ENCODE peak calls at places on chromosome 9, in nine cellular contexts. J, X, V, D, C, W, P, N and Z are unnamed samples.

GRCh38 chr9:124137009-124137943 is 120.5 kb upstream of the NEK6 start:
- DNase-seq in J (no peak), X (no peak), V (no peak), D (peak), C (no peak), W (no peak), P (no peak), N (no peak), Z (no peak)

GRCh38 chr9:33265211-33265885 is 499 bp downstream of the CHMP5 start:
- DNase-seq in J (no peak), X (no peak), V (no peak), D (peak), C (no peak), W (no peak), P (peak), N (no peak), Z (no peak)

GRCh38 chr9:137606005-137606601 is 617 bp downstream of the ARRDC1 start:
- DNase-seq in J (peak), X (peak), V (no peak), D (no peak), C (no peak), W (peak), P (peak), N (no peak), Z (peak)

GRCh38 chr9:133058550-133059320 is 3.0 kb upstream of the CEL start:
- DNase-seq in J (no peak), X (no peak), V (no peak), D (no peak), C (no peak), W (no peak), P (no peak), N (no peak), Z (no peak)

GRCh38 chr9:18361621-18362020 is 112.3 kb upstream of the ADAMTSL1 start:
- DNase-seq in J (no peak), X (no peak), V (no peak), D (no peak), C (no peak), W (no peak), P (no peak), N (no peak), Z (no peak)

GRCh38 chr9:97388721-97389238 is 23.1 kb upstream of the TDRD7 start:
- DNase-seq in J (no peak), X (no peak), V (no peak), D (no peak), C (no peak), W (no peak), P (no peak), N (no peak), Z (no peak)

GRCh38 chr9:115118471-115119156 is 657 bp upstream of the TNC start:
- DNase-seq in J (peak), X (peak), V (peak), D (peak), C (peak), W (peak), P (peak), N (peak), Z (no peak)

GRCh38 chr9:75636427-75637045 is 253.9 kb upstream of the PCSK5 start:
- DNase-seq in J (no peak), X (no peak), V (no peak), D (no peak), C (no peak), W (no peak), P (no peak), N (peak), Z (no peak)

GRCh38 chr9:76371901-76372300 is 22.3 kb downstream of the RFK start:
- DNase-seq in J (no peak), X (peak), V (no peak), D (peak), C (no peak), W (no peak), P (no peak), N (no peak), Z (no peak)

GRCh38 chr9:119801311-119801710 is 432.1 kb upstream of the BRINP1 start:
- DNase-seq in J (no peak), X (no peak), V (no peak), D (no peak), C (no peak), W (no peak), P (no peak), N (no peak), Z (no peak)

GRCh38 chr9:1759901-1760300 is 255.2 kb upstream of the SMARCA2 start:
- DNase-seq in J (no peak), X (no peak), V (no peak), D (no peak), C (no peak), W (no peak), P (no peak), N (no peak), Z (no peak)

GRCh38 chr9:128633601-128634000 is 23.0 kb downstream of the DYNC2I2 start:
- DNase-seq in J (no peak), X (no peak), V (no peak), D (no peak), C (no peak), W (no peak), P (no peak), N (no peak), Z (no peak)

GRCh38 chr9:13901176-13901575 is 412.8 kb downstream of the NFIB start:
- DNase-seq in J (no peak), X (no peak), V (no peak), D (no peak), C (no peak), W (no peak), P (no peak), N (no peak), Z (no peak)

GRCh38 chr9:13898957-13899356 is 415.0 kb downstream of the NFIB start:
- DNase-seq in J (no peak), X (no peak), V (no peak), D (no peak), C (no peak), W (no peak), P (no peak), N (peak), Z (no peak)

GRCh38 chr9:13900449-13900848 is 413.5 kb downstream of the NFIB start:
- DNase-seq in J (no peak), X (no peak), V (peak), D (no peak), C (no peak), W (no peak), P (no peak), N (no peak), Z (no peak)

GRCh38 chr9:13902286-13902685 is 411.7 kb downstream of the NFIB start:
- DNase-seq in J (no peak), X (no peak), V (no peak), D (no peak), C (no peak), W (no peak), P (no peak), N (no peak), Z (no peak)

GRCh38 chr9:13899924-13900323 is 414.0 kb downstream of the NFIB start:
- DNase-seq in J (no peak), X (no peak), V (no peak), D (no peak), C (no peak), W (no peak), P (no peak), N (peak), Z (no peak)
- H3K27ac ChIP-seq in J (no peak), X (no peak), V (peak), D (no peak), C (no peak), W (peak), P (peak), N (peak), Z (no peak)

DNA sequence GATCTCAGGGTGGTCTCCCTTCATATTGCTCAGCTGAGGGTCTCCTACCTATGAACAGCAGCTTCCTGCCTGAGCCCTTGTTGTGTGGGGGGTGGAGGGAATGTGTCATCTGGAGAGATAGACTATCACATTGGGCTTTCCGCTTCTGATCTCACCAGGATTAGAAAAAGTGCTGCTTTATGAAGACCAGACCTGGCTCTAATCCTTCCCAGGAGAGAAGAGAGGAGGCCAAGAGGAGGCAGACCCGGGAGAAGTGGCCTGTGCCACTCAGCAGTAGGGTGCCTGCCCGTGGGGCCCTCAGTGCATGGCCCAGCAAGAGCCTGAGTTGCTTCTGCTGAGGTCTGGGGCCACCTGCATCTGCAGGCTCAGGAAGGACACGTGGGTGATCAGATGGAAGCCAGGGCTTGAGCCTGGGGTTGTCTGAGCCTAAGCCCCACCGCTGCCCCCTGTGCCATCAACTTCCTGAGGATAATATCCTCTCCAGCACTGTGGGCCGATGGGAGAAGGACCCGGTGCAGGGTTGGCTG is 22.1 kb upstream of the COL5A1 start:
- DNase-seq in J (no peak), X (no peak), V (peak), D (no peak), C (no peak), W (peak), P (peak), N (no peak), Z (no peak)
- H3K27ac ChIP-seq in J (no peak), X (no peak), V (no peak), D (no peak), C (no peak), W (no peak), P (no peak), N (no peak), Z (no peak)

GRCh38 chr9:135951889-135952663 is 9.1 kb downstream of the UBAC1 start:
- DNase-seq in J (peak), X (peak), V (peak), D (peak), C (no peak), W (no peak), P (no peak), N (no peak), Z (no peak)

GRCh38 chr9:135950135-135950682 is 11.0 kb downstream of the UBAC1 start:
- DNase-seq in J (no peak), X (no peak), V (no peak), D (no peak), C (no peak), W (no peak), P (no peak), N (no peak), Z (no peak)

GRCh38 chr9:135955981-135956797 is 5.0 kb downstream of the UBAC1 start:
- DNase-seq in J (no peak), X (no peak), V (peak), D (no peak), C (no peak), W (no peak), P (no peak), N (no peak), Z (no peak)

GRCh38 chr9:135949666-135950134 is 11.5 kb downstream of the UBAC1 start:
- DNase-seq in J (no peak), X (no peak), V (peak), D (no peak), C (no peak), W (no peak), P (no peak), N (no peak), Z (no peak)

DNA sequence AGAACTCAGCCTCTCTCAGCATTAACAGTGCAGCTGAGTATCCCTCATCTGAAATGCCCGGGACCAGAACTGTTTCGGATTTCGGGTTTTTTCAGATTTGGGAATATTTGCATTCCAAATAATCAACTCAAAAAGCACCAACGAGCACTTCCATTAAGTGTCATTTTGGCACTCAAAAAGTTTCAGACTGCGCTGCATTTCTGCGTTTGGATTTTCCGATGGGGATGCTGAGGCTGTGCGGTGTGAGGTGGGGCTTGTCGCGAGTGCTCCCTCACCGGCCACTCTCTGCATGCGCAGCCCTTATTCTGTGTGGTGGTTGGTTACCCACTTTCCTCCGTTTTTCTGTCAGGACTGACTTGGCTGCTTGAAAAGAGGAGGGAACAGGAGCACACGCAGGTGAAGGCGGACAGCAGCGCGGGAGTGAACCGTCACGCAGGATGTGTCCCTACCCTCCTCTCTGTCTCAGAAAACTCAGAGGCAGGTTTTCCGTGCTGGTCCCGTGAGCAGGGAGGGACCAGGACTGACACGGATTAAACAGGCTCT is 8.4 kb downstream of the UBAC1 start:
- DNase-seq in J (no peak), X (no peak), V (no peak), D (no peak), C (no peak), W (no peak), P (no peak), N (no peak), Z (no peak)
- H3K27ac ChIP-seq in J (no peak), X (no peak), V (peak), D (no peak), C (peak), W (no peak), P (no peak), N (no peak), Z (no peak)

DNA sequence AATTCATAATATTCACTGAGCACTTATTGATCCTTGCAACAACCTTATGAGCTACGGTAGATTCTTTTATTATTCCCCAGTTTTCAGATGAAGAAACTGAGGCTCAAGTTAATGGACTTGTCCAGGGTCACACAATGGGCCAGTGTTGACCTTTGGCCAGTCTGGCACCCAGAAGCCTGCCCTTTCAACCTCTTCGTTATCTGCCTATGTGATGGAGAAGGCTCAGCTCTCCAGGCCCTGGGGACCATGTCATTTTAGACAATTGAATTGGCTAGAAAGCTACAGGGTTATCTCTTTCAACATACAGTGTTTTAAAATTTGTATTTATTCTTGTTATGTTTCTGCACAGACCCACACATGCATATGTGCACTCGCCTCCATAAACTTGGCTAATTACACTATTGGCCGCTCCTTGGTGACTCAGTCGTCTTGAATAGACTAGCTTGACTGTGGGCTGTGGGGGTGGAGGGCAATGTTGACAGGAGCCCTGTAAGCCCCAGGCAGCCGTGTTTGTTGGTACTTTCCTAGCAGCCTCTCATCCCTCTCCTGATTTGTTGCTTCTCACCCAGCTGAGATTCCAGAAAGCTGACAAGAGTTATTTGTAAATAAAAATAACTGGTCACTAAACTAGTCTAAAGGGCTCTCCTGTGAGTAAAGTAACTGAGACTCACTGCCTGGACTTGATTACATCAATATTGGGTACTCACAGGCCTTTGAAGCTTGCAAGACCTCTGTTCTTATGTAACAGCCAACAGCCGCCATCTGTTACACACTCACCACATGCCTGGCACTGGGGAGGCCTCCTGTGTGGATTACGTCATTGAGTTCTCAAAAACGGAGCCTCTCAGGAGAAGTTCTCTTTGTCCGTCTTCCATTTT is 8.5 kb upstream of the ANGPTL2 start:
- DNase-seq in J (no peak), X (no peak), V (no peak), D (peak), C (no peak), W (peak), P (no peak), N (no peak), Z (peak)
- H3K27ac ChIP-seq in J (no peak), X (peak), V (no peak), D (peak), C (no peak), W (peak), P (peak), N (peak), Z (peak)

DNA sequence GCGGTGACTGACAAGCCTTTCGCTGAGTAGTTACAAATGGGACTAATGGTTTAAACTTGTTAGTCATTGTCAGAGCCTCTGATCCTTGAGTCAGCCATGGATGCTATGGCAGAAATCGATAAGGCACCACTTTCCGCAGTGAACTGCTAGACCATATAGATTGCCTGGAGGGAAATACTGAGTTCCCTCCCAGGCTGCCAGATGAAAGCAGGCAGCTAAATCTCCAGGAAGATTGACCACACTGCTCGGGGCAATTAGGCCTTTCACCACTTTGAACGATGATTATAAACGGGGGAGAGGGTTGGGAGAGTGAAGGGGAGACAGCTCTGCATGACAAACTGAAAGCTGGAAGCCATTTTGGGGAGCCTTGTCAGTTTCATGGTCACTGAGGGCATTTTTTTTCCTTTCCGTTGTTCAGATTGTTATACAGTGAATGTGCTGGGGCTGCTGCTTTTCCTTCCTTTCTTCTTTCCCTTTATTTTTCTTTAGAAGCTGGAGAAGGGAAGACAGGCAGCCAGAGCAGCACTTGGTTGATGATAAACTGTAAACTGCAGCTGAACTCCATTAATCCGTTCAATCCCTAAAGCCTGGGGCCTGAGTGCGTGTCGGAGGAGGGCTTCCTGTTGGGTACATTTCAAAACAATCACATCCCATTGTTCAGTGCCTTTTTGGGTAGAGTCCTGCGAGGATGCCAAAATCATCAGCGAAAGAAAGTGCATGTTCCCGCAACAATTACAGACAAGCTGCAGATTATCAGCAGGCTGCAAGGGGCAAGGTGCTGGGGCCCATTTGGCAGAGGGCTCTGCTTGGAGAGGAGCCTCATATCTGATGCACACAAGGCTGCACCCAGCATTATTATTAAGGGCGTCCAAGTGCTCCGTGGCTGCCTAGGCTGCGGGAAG is 308.4 kb downstream of the PSAT1 start:
- DNase-seq in J (peak), X (no peak), V (no peak), D (peak), C (no peak), W (no peak), P (no peak), N (no peak), Z (no peak)
- H3K27ac ChIP-seq in J (no peak), X (no peak), V (no peak), D (no peak), C (peak), W (no peak), P (no peak), N (no peak), Z (no peak)

GRCh38 chr9:125650271-125650737 is 56.7 kb downstream of the MAPKAP1 start:
- DNase-seq in J (no peak), X (no peak), V (no peak), D (peak), C (no peak), W (no peak), P (no peak), N (no peak), Z (no peak)

GRCh38 chr9:125649315-125649714 is 57.7 kb downstream of the MAPKAP1 start:
- DNase-seq in J (no peak), X (peak), V (peak), D (peak), C (no peak), W (no peak), P (no peak), N (no peak), Z (no peak)

GRCh38 chr9:125648294-125648693 is 58.7 kb downstream of the MAPKAP1 start:
- DNase-seq in J (no peak), X (no peak), V (no peak), D (no peak), C (no peak), W (no peak), P (no peak), N (no peak), Z (no peak)

GRCh38 chr9:125651907-125652306 is 55.1 kb downstream of the MAPKAP1 start:
- DNase-seq in J (no peak), X (no peak), V (no peak), D (no peak), C (no peak), W (no peak), P (no peak), N (no peak), Z (no peak)

GRCh38 chr9:125649826-125650225 is 57.2 kb downstream of the MAPKAP1 start:
- DNase-seq in J (no peak), X (no peak), V (no peak), D (no peak), C (no peak), W (no peak), P (no peak), N (no peak), Z (no peak)
- H3K27ac ChIP-seq in J (no peak), X (peak), V (peak), D (peak), C (no peak), W (peak), P (peak), N (no peak), Z (no peak)

GRCh38 chr9:131420913-131421312 is 27.0 kb downstream of the PRRC2B start:
- DNase-seq in J (no peak), X (no peak), V (no peak), D (peak), C (no peak), W (no peak), P (no peak), N (no peak), Z (no peak)
- H3K27ac ChIP-seq in J (peak), X (no peak), V (peak), D (no peak), C (no peak), W (peak), P (no peak), N (no peak), Z (no peak)

GRCh38 chr9:96344458-96345180 is 38.9 kb downstream of the SLC35D2 start:
- DNase-seq in J (peak), X (peak), V (no peak), D (peak), C (peak), W (no peak), P (no peak), N (peak), Z (peak)

GRCh38 chr9:96340707-96341106 is 38.7 kb upstream of the HSD17B3 start:
- DNase-seq in J (no peak), X (no peak), V (no peak), D (no peak), C (no peak), W (no peak), P (no peak), N (no peak), Z (no peak)

GRCh38 chr9:96348261-96348660 is 35.2 kb downstream of the SLC35D2 start:
- DNase-seq in J (no peak), X (no peak), V (no peak), D (no peak), C (no peak), W (no peak), P (no peak), N (no peak), Z (no peak)

GRCh38 chr9:96342553-96343245 is 40.7 kb upstream of the HSD17B3 start:
- DNase-seq in J (no peak), X (no peak), V (no peak), D (no peak), C (no peak), W (no peak), P (peak), N (no peak), Z (no peak)

GRCh38 chr9:96345551-96345950 is 38.0 kb downstream of the SLC35D2 start:
- DNase-seq in J (no peak), X (no peak), V (no peak), D (no peak), C (no peak), W (no peak), P (no peak), N (no peak), Z (no peak)
- H3K27ac ChIP-seq in J (no peak), X (no peak), V (peak), D (no peak), C (no peak), W (no peak), P (no peak), N (no peak), Z (no peak)

GRCh38 chr9:134436356-134436717 is 110.1 kb downstream of the RXRA start:
- DNase-seq in J (no peak), X (no peak), V (no peak), D (no peak), C (no peak), W (no peak), P (no peak), N (no peak), Z (no peak)
- H3K27ac ChIP-seq in J (no peak), X (no peak), V (no peak), D (no peak), C (no peak), W (peak), P (peak), N (peak), Z (peak)